ENCODE peak calls at places on chromosome 1, in nine cellular contexts. S, B, F, C, I, P, N, X and Z are unnamed samples. For H3K27me3, the result is how much of the 10 kb centered on the place peaks cover.

GRCh38 chr1:89407355-89407754 is 43.5 kb downstream of the GBP6 start:
- DNase-seq in S (no peak), N (peak), I (no peak), B (peak), P (no peak), F (no peak), C (no peak), X (no peak), Z (no peak)

GRCh38 chr1:156276532-156276931 is 6.1 kb downstream of the SMG5 start:
- DNase-seq in S (no peak), I (no peak), F (no peak), P (no peak), N (peak), X (peak), B (peak), C (no peak), Z (no peak)

GRCh38 chr1:226373376-226373775 is 34.5 kb downstream of the PARP1 start:
- DNase-seq in S (no peak), N (no peak), C (no peak), X (no peak), I (no peak), F (no peak), B (no peak), P (no peak), Z (no peak)

GRCh38 chr1:54547601-54548388 is at the start of gene ACOT11:
- DNase-seq in S (no peak), I (peak), B (peak), P (peak), F (peak), N (peak), X (peak), C (peak), Z (no peak)

GRCh38 chr1:151806170-151806569 is 951 bp upstream of the LINGO4 start:
- DNase-seq in F (no peak), N (no peak), I (no peak), S (no peak), P (no peak), X (no peak), B (no peak), C (no peak), Z (no peak)

GRCh38 chr1:75615664-75616435 is 4.9 kb upstream of the SLC44A5 start:
- DNase-seq in P (peak), C (no peak), F (peak), N (peak), B (peak), X (no peak), I (peak), S (no peak), Z (no peak)

GRCh38 chr1:67459068-67459467 is 28.9 kb upstream of the SERBP1 start:
- DNase-seq in F (no peak), X (no peak), S (no peak), C (no peak), I (no peak), N (no peak), B (no peak), P (no peak), Z (no peak)

GRCh38 chr1:38004284-38005101 is 821 bp downstream of the FHL3 start:
- DNase-seq in C (no peak), B (peak), S (no peak), X (no peak), P (no peak), I (no peak), N (no peak), F (no peak), Z (no peak)

GRCh38 chr1:228098323-228098931 is 4.7 kb downstream of the C1orf35 start:
- DNase-seq in C (no peak), P (no peak), N (no peak), F (no peak), B (no peak), X (no peak), I (no peak), S (no peak), Z (no peak)

GRCh38 chr1:53350853-53351767 is 23.2 kb upstream of the LRP8 start:
- DNase-seq in X (no peak), P (no peak), S (no peak), F (no peak), B (no peak), N (no peak), C (no peak), I (no peak), Z (no peak)

GRCh38 chr1:50969611-50970507 is at the start of gene CDKN2C:
- DNase-seq in C (peak), S (no peak), X (no peak), I (peak), F (peak), P (peak), N (peak), B (peak), Z (peak)

GRCh38 chr1:87765686-87766085 is 437.0 kb downstream of the LMO4 start:
- DNase-seq in C (no peak), P (no peak), F (no peak), B (peak), S (no peak), X (no peak), N (peak), I (no peak), Z (no peak)

GRCh38 chr1:212529211-212529731 is 79.3 kb upstream of the ATF3 start:
- DNase-seq in F (no peak), B (peak), C (no peak), X (no peak), N (peak), P (no peak), S (no peak), I (no peak), Z (no peak)

GRCh38 chr1:199878818-199879217 is 148.7 kb upstream of the NR5A2 start:
- DNase-seq in F (no peak), N (no peak), B (no peak), I (no peak), S (no peak), C (no peak), X (no peak), P (no peak), Z (no peak)

GRCh38 chr1:29195875-29196274 is 14.2 kb upstream of the SRSF4 start:
- DNase-seq in N (no peak), C (no peak), S (no peak), B (no peak), I (no peak), P (no peak), X (no peak), F (no peak), Z (no peak)

GRCh38 chr1:38923607-38924006 is 18.0 kb downstream of the RHBDL2 start:
- DNase-seq in P (no peak), X (no peak), C (no peak), F (no peak), S (no peak), I (no peak), N (no peak), B (no peak), Z (no peak)

GRCh38 chr1:54581621-54582035 is 33.6 kb downstream of the ACOT11 start:
- DNase-seq in X (no peak), N (peak), P (peak), B (peak), I (peak), S (peak), F (peak), C (peak), Z (peak)

DNA sequence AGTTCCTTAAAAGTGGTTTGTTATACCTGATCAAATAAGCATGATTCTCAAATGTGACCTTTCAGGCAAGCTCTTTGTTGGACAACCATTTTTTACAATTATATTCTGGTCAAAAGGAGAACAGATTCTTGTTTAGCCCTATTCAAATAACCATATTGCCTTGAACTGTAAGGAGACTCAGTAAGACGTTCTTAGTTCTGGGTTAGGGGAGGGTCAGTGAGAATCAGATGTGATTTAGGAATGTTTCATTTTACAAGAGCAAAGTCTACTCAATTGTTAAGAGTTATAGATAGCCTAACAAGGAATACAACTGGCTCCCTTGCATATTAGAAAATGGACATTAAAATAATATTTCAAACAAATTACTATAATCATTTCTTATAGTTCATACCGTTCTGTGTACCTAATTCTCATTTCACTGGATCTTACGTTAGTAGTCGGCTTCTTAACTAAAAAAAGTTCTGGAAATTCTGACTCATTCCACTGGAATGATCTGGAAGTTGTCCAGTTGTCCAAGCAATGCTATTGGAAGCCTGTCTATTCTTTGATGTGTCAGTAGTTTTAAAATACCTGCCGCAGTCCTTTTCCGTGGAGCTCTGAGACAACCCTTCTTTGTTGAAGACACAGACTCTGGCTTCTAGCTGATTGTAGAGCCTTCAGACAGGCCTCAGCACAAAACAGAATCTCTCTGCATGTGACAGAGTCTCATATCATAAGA is 88.8 kb downstream of the MAST2 start:
- DNase-seq in C (no peak), I (no peak), F (peak), P (no peak), S (peak), B (peak), N (peak), X (no peak), Z (peak)
- H3K4me3 ChIP-seq in C (no peak), I (no peak), F (no peak), P (no peak), S (no peak), B (peak), N (peak), X (no peak), Z (no peak)

GRCh38 chr1:170661646-170662411 is 2.1 kb upstream of the PRRX1 start:
- DNase-seq in P (peak), S (no peak), C (no peak), F (no peak), I (peak), B (peak), X (no peak), N (peak), Z (no peak)
- H3K27me3 ChIP-seq in P (under half), S (under half), C (under half), F (under half), I (under half), B (under half), X (half or more), N (under half), Z (under half)

GRCh38 chr1:2525896-2526823 is at the start of gene PANK4:
- DNase-seq in F (peak), I (peak), S (peak), X (peak), P (peak), N (peak), C (peak), B (peak), Z (peak)
- H3K27ac ChIP-seq in F (peak), I (peak), S (peak), X (peak), P (peak), N (peak), C (peak), B (peak), Z (peak)

DNA sequence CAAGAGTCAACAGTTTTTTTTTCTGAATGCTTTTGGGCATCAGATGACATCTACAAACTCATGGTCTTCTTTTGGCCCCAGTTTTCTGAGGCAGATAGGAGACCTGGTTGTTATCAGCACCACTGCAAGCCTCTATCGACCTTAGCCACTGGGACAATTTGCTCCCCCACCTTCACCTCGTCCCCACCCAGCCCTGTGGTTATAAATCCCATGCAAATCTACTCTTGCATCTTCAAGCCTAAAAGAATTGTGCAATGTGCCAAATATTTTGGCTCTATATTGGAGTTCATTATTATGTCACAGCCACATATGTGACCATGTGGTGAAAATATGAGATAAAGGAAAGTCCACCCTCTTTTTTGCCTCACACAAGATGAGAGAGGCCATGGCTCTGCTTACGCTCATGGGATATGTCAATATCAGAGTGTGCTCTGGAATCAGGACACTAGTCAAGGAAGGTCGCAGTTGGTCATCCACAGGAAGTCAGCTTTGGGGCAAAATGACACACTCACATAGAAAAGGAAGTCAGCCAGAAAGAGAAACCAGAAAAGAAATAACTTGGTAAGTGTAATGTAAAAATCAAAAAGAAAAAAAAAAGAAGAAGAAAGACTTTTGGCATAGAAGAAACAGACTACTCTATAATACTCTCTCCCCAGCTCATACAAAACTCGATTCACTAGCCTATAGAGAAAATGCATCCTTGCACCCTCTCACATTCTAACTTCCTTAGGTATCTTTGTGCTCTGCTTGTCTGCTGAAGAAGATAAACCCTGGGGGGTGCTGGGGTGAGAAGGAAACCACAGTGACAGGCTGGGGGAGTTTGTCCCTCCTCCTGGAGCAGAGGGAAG is 21.2 kb downstream of the SLC30A10 start:
- DNase-seq in I (no peak), B (no peak), N (no peak), X (peak), F (no peak), P (no peak), C (no peak), S (no peak), Z (no peak)
- H3K4me3 ChIP-seq in I (no peak), B (no peak), N (no peak), X (no peak), F (no peak), P (no peak), C (no peak), S (no peak), Z (no peak)

GRCh38 chr1:248047008-248047407 is 372 bp downstream of the OR2L3 start:
- DNase-seq in S (no peak), X (no peak), I (no peak), P (no peak), B (no peak), C (no peak), F (no peak), N (no peak), Z (no peak)
- H3K27me3 ChIP-seq in S (under half), X (under half), I (under half), P (under half), B (under half), C (under half), F (under half), N (under half), Z (under half)

GRCh38 chr1:184050631-184051030 is 899 bp upstream of the TSEN15 start:
- DNase-seq in S (no peak), I (no peak), C (no peak), P (no peak), F (no peak), N (peak), X (no peak), B (peak), Z (no peak)
- H3K27ac ChIP-seq in S (peak), I (peak), C (peak), P (no peak), F (peak), N (peak), X (peak), B (peak), Z (peak)

GRCh38 chr1:198678901-198679329 is 40.1 kb downstream of the PTPRC start:
- DNase-seq in N (no peak), F (no peak), B (no peak), P (no peak), S (no peak), I (no peak), X (no peak), C (no peak), Z (no peak)

GRCh38 chr1:198681831-198682756 is 43.3 kb downstream of the PTPRC start:
- DNase-seq in B (peak), N (peak), F (peak), X (peak), C (peak), P (peak), S (no peak), I (no peak), Z (peak)

GRCh38 chr1:198679535-198680173 is 40.8 kb downstream of the PTPRC start:
- DNase-seq in F (no peak), N (no peak), I (no peak), B (no peak), P (peak), S (no peak), C (no peak), X (no peak), Z (no peak)

GRCh38 chr1:198681247-198681646 is 42.4 kb downstream of the PTPRC start:
- DNase-seq in S (no peak), B (no peak), N (peak), X (no peak), I (no peak), P (no peak), C (no peak), F (no peak), Z (no peak)

GRCh38 chr1:198680174-198680871 is 41.5 kb downstream of the PTPRC start:
- DNase-seq in N (no peak), S (no peak), B (no peak), P (peak), I (no peak), F (no peak), X (no peak), C (no peak), Z (no peak)
- H3K4me3 ChIP-seq in N (no peak), S (no peak), B (no peak), P (no peak), I (no peak), F (no peak), X (no peak), C (no peak), Z (no peak)

GRCh38 chr1:2483026-2483425 is 6.9 kb downstream of the PLCH2 start:
- DNase-seq in B (no peak), I (no peak), C (no peak), F (no peak), N (no peak), X (no peak), P (no peak), S (no peak), Z (no peak)

GRCh38 chr1:2488688-2489087 is 12.6 kb downstream of the PLCH2 start:
- DNase-seq in N (no peak), S (no peak), C (no peak), I (no peak), P (no peak), F (no peak), B (no peak), X (no peak), Z (no peak)

GRCh38 chr1:2489615-2490014 is 13.5 kb downstream of the PLCH2 start:
- DNase-seq in C (no peak), I (no peak), X (no peak), B (no peak), P (no peak), N (no peak), F (no peak), S (no peak), Z (no peak)

GRCh38 chr1:2483970-2484369 is 7.9 kb downstream of the PLCH2 start:
- DNase-seq in B (no peak), F (no peak), C (no peak), X (no peak), S (no peak), I (no peak), N (no peak), P (no peak), Z (no peak)

GRCh38 chr1:2486558-2486957 is 10.5 kb downstream of the PLCH2 start:
- DNase-seq in F (no peak), C (no peak), P (no peak), N (no peak), S (no peak), B (no peak), X (no peak), I (no peak), Z (no peak)
- H3K27me3 ChIP-seq in F (under half), C (under half), P (under half), N (under half), S (under half), B (under half), X (under half), I (under half), Z (under half)

DNA sequence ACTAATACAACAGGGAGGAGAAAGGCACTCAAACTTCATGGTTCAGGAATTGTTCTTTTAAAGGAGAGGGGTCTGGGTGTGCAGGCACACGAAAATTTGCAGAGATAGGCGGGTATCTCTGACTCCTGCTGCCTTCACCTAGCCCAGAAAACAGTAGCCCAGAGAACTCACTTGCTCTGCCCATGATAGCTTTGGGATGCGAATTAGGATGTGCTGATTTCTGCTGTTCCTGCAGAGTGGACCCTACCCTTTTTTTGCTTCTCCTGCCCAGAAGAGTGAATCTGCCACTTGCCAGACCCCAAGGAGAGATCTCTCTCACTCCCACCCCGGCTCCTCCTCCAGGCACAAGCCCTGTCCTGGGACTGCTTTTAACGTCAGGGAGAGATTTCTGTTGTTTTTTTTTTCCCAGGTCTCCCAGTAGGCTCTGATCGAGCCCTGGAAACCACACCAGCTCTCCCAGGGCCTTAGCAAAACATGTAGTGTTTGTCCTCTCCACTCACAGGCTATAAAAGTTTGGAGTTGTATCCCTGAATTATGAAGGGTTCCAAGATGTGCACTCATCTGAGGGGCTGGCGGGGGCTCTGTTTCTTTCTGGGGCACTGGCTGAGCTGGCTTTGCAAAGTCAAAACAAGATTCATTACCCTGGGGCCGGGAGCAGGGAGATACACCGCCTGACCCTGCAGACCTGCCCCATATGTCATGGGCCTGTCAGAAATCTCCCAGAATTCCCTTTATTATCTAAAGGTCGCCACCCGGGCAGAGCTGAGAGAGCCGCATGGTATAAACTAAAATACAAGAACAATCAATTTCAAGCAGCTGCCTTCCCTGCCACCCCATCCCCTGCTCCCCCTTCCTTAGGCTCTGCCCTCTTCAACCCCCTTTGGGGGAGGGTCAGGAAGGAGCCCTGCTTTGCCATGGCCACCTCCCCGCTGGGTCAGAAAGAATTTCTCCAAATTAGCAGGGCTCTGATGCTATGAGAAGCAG is 17.9 kb downstream of the PLXNA2 start:
- DNase-seq in I (peak), F (no peak), N (no peak), C (no peak), B (no peak), X (no peak), S (no peak), P (peak), Z (no peak)
- H3K27ac ChIP-seq in I (peak), F (peak), N (no peak), C (no peak), B (no peak), X (no peak), S (no peak), P (peak), Z (no peak)

GRCh38 chr1:229758101-229759036 is 132.3 kb downstream of the URB2 start:
- DNase-seq in B (peak), S (no peak), F (no peak), X (no peak), C (no peak), I (no peak), P (no peak), N (no peak), Z (no peak)
- H3K4me3 ChIP-seq in B (peak), S (no peak), F (no peak), X (no peak), C (no peak), I (no peak), P (no peak), N (no peak), Z (no peak)